ENCODE peak calls at places on chromosomes 6 and 20, in four cellular contexts. One of them, this sample, is unnamed.

GRCh38 chr6:21953831-21954801 is 342.7 kb downstream of the PRL start:
- DNase-seq in brain microvascular endothelial cell: peak
- DNase-seq in spleen: no peak
- DNase-seq in choroid plexus epithelial cell: peak
- DNase-seq in this sample: peak

GRCh38 chr6:104711371-104711770 is 148.3 kb downstream of the HACE1 start:
- DNase-seq in brain microvascular endothelial cell: peak
- DNase-seq in choroid plexus epithelial cell: peak
- DNase-seq in spleen: no peak
- DNase-seq in this sample: peak

GRCh38 chr6:2186516-2186915 is 58.9 kb downstream of the GMDS start:
- DNase-seq in choroid plexus epithelial cell: no peak
- DNase-seq in spleen: no peak
- DNase-seq in brain microvascular endothelial cell: no peak
- DNase-seq in this sample: no peak

GRCh38 chr6:138588805-138589434 is 89.6 kb upstream of the NHSL1 start:
- DNase-seq in brain microvascular endothelial cell: peak
- DNase-seq in choroid plexus epithelial cell: peak
- DNase-seq in spleen: no peak
- DNase-seq in this sample: peak

GRCh38 chr6:4670295-4670694 is 105.9 kb upstream of the CDYL start:
- DNase-seq in choroid plexus epithelial cell: no peak
- DNase-seq in brain microvascular endothelial cell: no peak
- DNase-seq in spleen: no peak
- DNase-seq in this sample: no peak

GRCh38 chr6:161482517-161482903 is 208.6 kb upstream of the AGPAT4 start:
- DNase-seq in spleen: no peak
- DNase-seq in brain microvascular endothelial cell: no peak
- DNase-seq in choroid plexus epithelial cell: peak
- DNase-seq in this sample: peak

GRCh38 chr20:59697082-59697481 is 92.7 kb downstream of the PHACTR3 start:
- DNase-seq in spleen: no peak
- DNase-seq in brain microvascular endothelial cell: no peak
- DNase-seq in choroid plexus epithelial cell: no peak
- DNase-seq in this sample: no peak

GRCh38 chr6:143449731-143450452 is 603 bp downstream of the ADAT2 start:
- DNase-seq in choroid plexus epithelial cell: peak
- DNase-seq in brain microvascular endothelial cell: peak
- DNase-seq in spleen: no peak
- DNase-seq in this sample: peak

GRCh38 chr6:140105857-140106256 is 731.4 kb upstream of the CITED2 start:
- DNase-seq in brain microvascular endothelial cell: peak
- DNase-seq in choroid plexus epithelial cell: peak
- DNase-seq in spleen: no peak
- DNase-seq in this sample: peak

GRCh38 chr6:104956663-104957294 is at the start of gene LIN28B:
- DNase-seq in spleen: no peak
- DNase-seq in choroid plexus epithelial cell: no peak
- DNase-seq in brain microvascular endothelial cell: no peak
- DNase-seq in this sample: peak

GRCh38 chr20:35619196-35620095 is 3.8 kb downstream of the SPAG4 start:
- DNase-seq in choroid plexus epithelial cell: peak
- DNase-seq in spleen: peak
- DNase-seq in brain microvascular endothelial cell: peak
- DNase-seq in this sample: peak

GRCh38 chr6:119445666-119446622 is 96.4 kb upstream of the MAN1A1 start:
- DNase-seq in brain microvascular endothelial cell: peak
- DNase-seq in spleen: no peak
- DNase-seq in choroid plexus epithelial cell: peak
- DNase-seq in this sample: peak

GRCh38 chr6:24918641-24919403 is 16.9 kb downstream of the RIPOR2 start:
- DNase-seq in choroid plexus epithelial cell: peak
- DNase-seq in brain microvascular endothelial cell: no peak
- DNase-seq in spleen: no peak
- DNase-seq in this sample: peak

GRCh38 chr20:8394308-8394945 is 262.4 kb downstream of the PLCB1 start:
- DNase-seq in choroid plexus epithelial cell: peak
- DNase-seq in brain microvascular endothelial cell: peak
- DNase-seq in spleen: no peak
- DNase-seq in this sample: peak

GRCh38 chr6:32968770-32969684 is 633 bp downstream of the BRD2 start:
- DNase-seq in brain microvascular endothelial cell: peak
- DNase-seq in spleen: peak
- DNase-seq in choroid plexus epithelial cell: peak
- DNase-seq in this sample: peak

GRCh38 chr6:30006170-30007131 is 54.6 kb upstream of the POLR1H start:
- DNase-seq in brain microvascular endothelial cell: no peak
- DNase-seq in spleen: peak
- DNase-seq in choroid plexus epithelial cell: peak
- DNase-seq in this sample: no peak

GRCh38 chr6:99604161-99605073 is 2.2 kb upstream of the PRDM13 start:
- DNase-seq in choroid plexus epithelial cell: no peak
- DNase-seq in brain microvascular endothelial cell: no peak
- DNase-seq in spleen: no peak
- DNase-seq in this sample: no peak

GRCh38 chr6:136410201-136411027 is 120.8 kb upstream of the BCLAF1 start:
- DNase-seq in brain microvascular endothelial cell: no peak
- DNase-seq in spleen: no peak
- DNase-seq in choroid plexus epithelial cell: no peak
- DNase-seq in this sample: peak

GRCh38 chr6:56374841-56375369 is 127.5 kb upstream of the COL21A1 start:
- DNase-seq in choroid plexus epithelial cell: peak
- DNase-seq in brain microvascular endothelial cell: peak
- DNase-seq in spleen: no peak
- DNase-seq in this sample: peak

GRCh38 chr6:136334465-136334846 is 44.8 kb upstream of the BCLAF1 start:
- DNase-seq in brain microvascular endothelial cell: no peak
- DNase-seq in choroid plexus epithelial cell: no peak
- DNase-seq in spleen: no peak
- DNase-seq in this sample: no peak

GRCh38 chr6:16802071-16802470 is 40.8 kb upstream of the ATXN1 start:
- DNase-seq in choroid plexus epithelial cell: peak
- DNase-seq in spleen: no peak
- DNase-seq in brain microvascular endothelial cell: no peak
- DNase-seq in this sample: peak

GRCh38 chr20:64005394-64005793 is 24.5 kb downstream of the PRPF6 start:
- DNase-seq in brain microvascular endothelial cell: no peak
- DNase-seq in spleen: no peak
- DNase-seq in choroid plexus epithelial cell: peak
- DNase-seq in this sample: peak

GRCh38 chr6:166905505-166906134 is 50.7 kb downstream of the RNASET2 start:
- DNase-seq in choroid plexus epithelial cell: no peak
- DNase-seq in brain microvascular endothelial cell: no peak
- DNase-seq in spleen: no peak
- DNase-seq in this sample: no peak

GRCh38 chr6:45430590-45431202 is 53.0 kb upstream of the SUPT3H start:
- DNase-seq in spleen: no peak
- DNase-seq in brain microvascular endothelial cell: no peak
- DNase-seq in choroid plexus epithelial cell: no peak
- DNase-seq in this sample: no peak

GRCh38 chr6:165506657-165507056 is 156.4 kb downstream of the PDE10A start:
- DNase-seq in choroid plexus epithelial cell: no peak
- DNase-seq in spleen: no peak
- DNase-seq in brain microvascular endothelial cell: no peak
- DNase-seq in this sample: no peak

GRCh38 chr6:5466459-5466858 is 205.1 kb downstream of the FARS2 start:
- DNase-seq in brain microvascular endothelial cell: peak
- DNase-seq in spleen: no peak
- DNase-seq in choroid plexus epithelial cell: peak
- DNase-seq in this sample: peak

GRCh38 chr20:43178079-43178478 is 11.6 kb downstream of the PTPRT start:
- DNase-seq in brain microvascular endothelial cell: no peak
- DNase-seq in choroid plexus epithelial cell: no peak
- DNase-seq in spleen: no peak
- DNase-seq in this sample: no peak

GRCh38 chr6:38646166-38646565 is 6.4 kb upstream of the BTBD9 start:
- DNase-seq in brain microvascular endothelial cell: no peak
- DNase-seq in spleen: no peak
- DNase-seq in choroid plexus epithelial cell: peak
- DNase-seq in this sample: peak

GRCh38 chr6:87645080-87645479 is 55.1 kb downstream of the ORC3 start:
- DNase-seq in spleen: no peak
- DNase-seq in brain microvascular endothelial cell: no peak
- DNase-seq in choroid plexus epithelial cell: no peak
- DNase-seq in this sample: no peak

GRCh38 chr6:33983109-33983475 is 162.8 kb downstream of the GRM4 start:
- DNase-seq in brain microvascular endothelial cell: no peak
- DNase-seq in choroid plexus epithelial cell: peak
- DNase-seq in spleen: peak
- DNase-seq in this sample: no peak

GRCh38 chr6:117072134-117072533 is 193.2 kb upstream of the VGLL2 start:
- DNase-seq in spleen: no peak
- DNase-seq in brain microvascular endothelial cell: no peak
- DNase-seq in choroid plexus epithelial cell: no peak
- DNase-seq in this sample: no peak

GRCh38 chr6:35084511-35085203 is 56.5 kb downstream of the TCP11 start:
- DNase-seq in spleen: peak
- DNase-seq in brain microvascular endothelial cell: no peak
- DNase-seq in choroid plexus epithelial cell: no peak
- DNase-seq in this sample: no peak

GRCh38 chr6:37713529-37714119 is 15.9 kb upstream of the MDGA1 start:
- DNase-seq in spleen: no peak
- DNase-seq in choroid plexus epithelial cell: peak
- DNase-seq in brain microvascular endothelial cell: peak
- DNase-seq in this sample: peak

GRCh38 chr6:39790772-39791171 is 1.4 kb upstream of the DAAM2 start:
- DNase-seq in choroid plexus epithelial cell: no peak
- DNase-seq in brain microvascular endothelial cell: no peak
- DNase-seq in spleen: no peak
- DNase-seq in this sample: no peak

GRCh38 chr6:165728196-165728595 is 65.2 kb upstream of the PDE10A start:
- DNase-seq in brain microvascular endothelial cell: no peak
- DNase-seq in choroid plexus epithelial cell: no peak
- DNase-seq in spleen: no peak
- DNase-seq in this sample: no peak

GRCh38 chr20:15976047-15976731 is 597.1 kb downstream of the KIF16B start:
- DNase-seq in brain microvascular endothelial cell: no peak
- DNase-seq in choroid plexus epithelial cell: peak
- DNase-seq in spleen: no peak
- DNase-seq in this sample: no peak

GRCh38 chr6:14321992-14322772 is 204.6 kb downstream of the CD83 start:
- DNase-seq in spleen: no peak
- DNase-seq in choroid plexus epithelial cell: peak
- DNase-seq in brain microvascular endothelial cell: no peak
- DNase-seq in this sample: no peak
- H3K4me3 ChIP-seq in spleen: no peak
- H3K4me3 ChIP-seq in choroid plexus epithelial cell: no peak
- H3K4me3 ChIP-seq in brain microvascular endothelial cell: no peak
- H3K4me3 ChIP-seq in this sample: no peak

GRCh38 chr20:6824401-6824800 is 56.9 kb downstream of the BMP2 start:
- DNase-seq in choroid plexus epithelial cell: no peak
- DNase-seq in brain microvascular endothelial cell: no peak
- DNase-seq in spleen: no peak
- DNase-seq in this sample: no peak

GRCh38 chr20:6814945-6815344 is 47.5 kb downstream of the BMP2 start:
- DNase-seq in choroid plexus epithelial cell: no peak
- DNase-seq in spleen: no peak
- DNase-seq in brain microvascular endothelial cell: no peak
- DNase-seq in this sample: no peak

GRCh38 chr20:6818033-6818808 is 50.7 kb downstream of the BMP2 start:
- DNase-seq in choroid plexus epithelial cell: peak
- DNase-seq in spleen: no peak
- DNase-seq in brain microvascular endothelial cell: peak
- DNase-seq in this sample: no peak

GRCh38 chr20:6819599-6819998 is 52.1 kb downstream of the BMP2 start:
- DNase-seq in brain microvascular endothelial cell: no peak
- DNase-seq in choroid plexus epithelial cell: peak
- DNase-seq in spleen: no peak
- DNase-seq in this sample: no peak
- TF ChIP-seq CTCF in brain microvascular endothelial cell: peak
- TF ChIP-seq CTCF in choroid plexus epithelial cell: peak
- TF ChIP-seq CTCF in spleen: no peak
- TF ChIP-seq CTCF in this sample: no peak

GRCh38 chr6:10416863-10417641 is 2.2 kb upstream of the TFAP2A start:
- DNase-seq in spleen: no peak
- DNase-seq in choroid plexus epithelial cell: no peak
- DNase-seq in brain microvascular endothelial cell: no peak
- DNase-seq in this sample: no peak
- H3K4me3 ChIP-seq in spleen: peak
- H3K4me3 ChIP-seq in choroid plexus epithelial cell: no peak
- H3K4me3 ChIP-seq in brain microvascular endothelial cell: no peak
- H3K4me3 ChIP-seq in this sample: no peak

DNA sequence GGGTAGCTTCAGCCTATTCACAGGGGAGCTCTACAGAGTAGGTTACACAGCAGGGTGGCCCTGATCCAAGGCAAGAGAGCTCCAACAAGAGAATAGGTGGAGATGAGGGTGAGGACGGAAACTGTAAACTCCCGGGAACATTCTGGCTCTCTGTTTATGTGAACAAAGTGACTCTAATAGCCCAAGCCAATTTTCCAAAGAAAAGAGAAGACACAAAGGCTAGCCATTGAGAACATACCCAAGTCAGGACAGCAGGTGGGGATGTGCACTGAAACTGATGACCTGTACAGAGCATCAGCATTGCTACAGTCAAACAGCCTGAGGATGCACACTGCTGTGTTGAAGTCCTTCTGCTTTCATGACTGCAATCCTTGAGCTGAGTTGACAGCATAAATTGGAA is 136.0 kb upstream of the TOP1 start:
- DNase-seq in choroid plexus epithelial cell: no peak
- DNase-seq in spleen: no peak
- DNase-seq in brain microvascular endothelial cell: no peak
- DNase-seq in this sample: no peak
- TF ChIP-seq CTCF in choroid plexus epithelial cell: peak
- TF ChIP-seq CTCF in spleen: no peak
- TF ChIP-seq CTCF in brain microvascular endothelial cell: no peak
- TF ChIP-seq CTCF in this sample: no peak

GRCh38 chr20:37849169-37849568 is 53.8 kb upstream of the VSTM2L start:
- DNase-seq in spleen: no peak
- DNase-seq in brain microvascular endothelial cell: no peak
- DNase-seq in choroid plexus epithelial cell: no peak
- DNase-seq in this sample: no peak
- H3K4me3 ChIP-seq in spleen: no peak
- H3K4me3 ChIP-seq in brain microvascular endothelial cell: no peak
- H3K4me3 ChIP-seq in choroid plexus epithelial cell: no peak
- H3K4me3 ChIP-seq in this sample: no peak

DNA sequence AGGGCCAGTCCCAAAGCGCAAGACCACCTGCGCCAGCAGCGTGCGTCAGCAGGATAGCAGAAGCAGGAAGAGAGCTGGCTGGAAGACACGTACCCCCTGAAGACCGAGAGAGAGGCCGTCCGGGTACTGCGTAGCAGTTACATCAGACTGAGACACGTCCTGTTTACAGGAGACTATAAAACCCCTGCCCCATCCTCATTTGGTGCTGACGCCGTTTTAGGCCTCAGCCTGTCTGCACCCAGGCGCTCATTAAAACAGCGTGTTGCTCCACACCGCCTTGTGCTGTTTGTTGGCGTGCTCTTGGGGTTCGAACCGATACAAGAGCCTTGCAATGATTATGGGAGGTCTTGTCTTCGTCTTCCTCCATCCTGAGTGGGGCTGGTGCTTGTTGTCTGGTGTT is 31.8 kb upstream of the ULBP3 start:
- DNase-seq in spleen: no peak
- DNase-seq in choroid plexus epithelial cell: no peak
- DNase-seq in brain microvascular endothelial cell: no peak
- DNase-seq in this sample: no peak
- TF ChIP-seq CTCF in spleen: no peak
- TF ChIP-seq CTCF in choroid plexus epithelial cell: no peak
- TF ChIP-seq CTCF in brain microvascular endothelial cell: no peak
- TF ChIP-seq CTCF in this sample: no peak

This sample was measured in foreskin fibroblast.